ENCODE peak calls at places on chromosome 6, in four cellular contexts. U is colonic mucosa, T is left lung, M is neural progenitor cell. E is an unnamed sample.

GRCh38 chr6:80769101-80769500 is 662.6 kb downstream of the BCKDHB start:
- DNase-seq in U (no peak), T (no peak), M (no peak), E (no peak)

GRCh38 chr6:121965739-121966138 is 433.7 kb upstream of the HSF2 start:
- DNase-seq in U (no peak), T (no peak), M (no peak), E (no peak)

GRCh38 chr6:147666254-147666653 is 157.8 kb downstream of the SAMD5 start:
- DNase-seq in U (no peak), T (no peak), M (peak; percentile 32), E (no peak)

GRCh38 chr6:30154709-30155521 is 6.1 kb downstream of the TRIM10 start:
- DNase-seq in U (peak; percentile 67), T (no peak), M (no peak), E (no peak)

GRCh38 chr6:165204807-165205545 is 104.4 kb downstream of the C6orf118 start:
- DNase-seq in U (no peak), T (no peak), M (peak; percentile 64), E (no peak)

GRCh38 chr6:9623228-9623832 is 791.5 kb downstream of the TFAP2A start:
- DNase-seq in U (no peak), T (no peak), M (no peak), E (no peak)

GRCh38 chr6:29797120-29797519 is 30.5 kb upstream of the HLA-G start:
- DNase-seq in U (no peak), T (no peak), M (no peak), E (no peak)

GRCh38 chr6:90072961-90073464 is 178.7 kb downstream of the GJA10 start:
- DNase-seq in U (no peak), T (no peak), M (no peak), E (no peak)

GRCh38 chr6:23170044-23170443 is 600.7 kb downstream of the HDGFL1 start:
- DNase-seq in U (no peak), T (no peak), M (no peak), E (no peak)

GRCh38 chr6:87660226-87660886 is 41.7 kb downstream of the AKIRIN2 start:
- DNase-seq in U (no peak), T (no peak), M (no peak), E (no peak)

GRCh38 chr6:163188746-163189145 is 225.8 kb upstream of the QKI start:
- DNase-seq in U (no peak), T (no peak), M (no peak), E (no peak)

GRCh38 chr6:56579155-56579851 is 63.4 kb downstream of the DST start:
- DNase-seq in U (no peak), T (no peak), M (no peak), E (no peak)

GRCh38 chr6:111205502-111205901 is 118.2 kb downstream of the SLC16A10 start:
- DNase-seq in U (no peak), T (no peak), M (no peak), E (no peak)

GRCh38 chr6:134111062-134111677 is 58.7 kb upstream of the SLC2A12 start:
- DNase-seq in U (peak; percentile 43), T (no peak), M (peak; percentile 74), E (peak; percentile 72)

GRCh38 chr6:1631251-1631650 is 21.5 kb downstream of the FOXC1 start:
- DNase-seq in U (no peak), T (no peak), M (no peak), E (no peak)

GRCh38 chr6:70166088-70166958 is 136.6 kb downstream of the COL9A1 start:
- DNase-seq in U (peak; percentile 31), T (peak; percentile 72), M (peak; percentile 77), E (peak; percentile 5)

DNA sequence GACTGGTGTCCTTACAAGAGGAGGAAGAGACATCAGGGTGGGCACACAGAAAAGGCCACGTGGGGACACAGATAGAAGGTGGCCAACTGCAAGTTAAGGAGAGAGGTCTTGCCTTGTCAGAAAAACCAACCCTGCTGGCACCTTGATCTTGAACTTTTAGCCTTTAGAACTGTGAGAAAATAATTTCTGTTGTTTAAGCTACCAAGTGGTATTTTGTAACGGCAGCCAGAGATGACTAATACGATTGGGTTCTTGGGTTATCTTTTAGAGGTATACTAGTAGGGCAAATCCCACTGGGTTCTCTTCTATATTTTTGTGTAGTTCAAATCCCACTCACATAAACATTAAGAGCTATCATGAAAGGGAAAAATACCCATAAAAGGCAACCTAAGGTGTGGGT is 31.9 kb upstream of the ZBTB24 start:
- DNase-seq in U (no peak), T (no peak), M (no peak), E (no peak)
- H3K27ac ChIP-seq in U (no peak overlapping the region), T (no peak overlapping the region), M (no peak overlapping the region), E (no peak overlapping the region)

GRCh38 chr6:157226761-157227160 is 96.6 kb downstream of the TMEM242 start:
- DNase-seq in U (no peak), T (no peak), M (no peak), E (no peak)

GRCh38 chr6:157229219-157229607 is 94.1 kb downstream of the TMEM242 start:
- DNase-seq in U (no peak), T (no peak), M (no peak), E (peak; percentile 35)

GRCh38 chr6:157226026-157226639 is 97.2 kb downstream of the TMEM242 start:
- DNase-seq in U (no peak), T (no peak), M (no peak), E (no peak)

GRCh38 chr6:157228421-157229218 is 94.7 kb downstream of the TMEM242 start:
- DNase-seq in U (no peak), T (peak; percentile 71), M (peak; percentile 79), E (no peak)

GRCh38 chr6:157227202-157228166 is 95.8 kb downstream of the TMEM242 start:
- DNase-seq in U (no peak), T (no peak), M (no peak), E (peak; percentile 27)
- TF ChIP-seq CTCF in U (peak; percentile 21), T (no peak), M (peak; percentile 47), E (peak; percentile 67)

GRCh38 chr6:11197846-11198245 is 34.6 kb downstream of the NEDD9 start:
- DNase-seq in U (no peak), T (no peak), M (no peak), E (no peak)

GRCh38 chr6:11196511-11197174 is 35.8 kb downstream of the NEDD9 start:
- DNase-seq in U (no peak), T (no peak), M (peak; percentile 31), E (no peak)

GRCh38 chr6:11194399-11195274 is 37.8 kb downstream of the NEDD9 start:
- DNase-seq in U (no peak), T (no peak), M (peak; percentile 44), E (no peak)

GRCh38 chr6:11198663-11199603 is 33.5 kb downstream of the NEDD9 start:
- DNase-seq in U (no peak), T (no peak), M (no peak), E (no peak)

GRCh38 chr6:11197175-11197535 is 35.3 kb downstream of the NEDD9 start:
- DNase-seq in U (no peak), T (no peak), M (peak; percentile 54), E (no peak)
- H3K4me3 ChIP-seq in U (no peak overlapping the region), T (no peak overlapping the region), M (peak overlapping the region; percentile 0), E (no peak overlapping the region)

GRCh38 chr6:15248451-15249370 is 2.8 kb downstream of the JARID2 start:
- DNase-seq in U (peak; percentile 98), T (peak; percentile 97), M (peak; percentile 99), E (peak; percentile 94)
- H3K27ac ChIP-seq in U (peak overlapping the region; percentile 81), T (peak overlapping the region; percentile 82), M (peak overlapping the region; percentile 75), E (peak overlapping the region; percentile 69)

GRCh38 chr6:8130399-8130798 is 28.1 kb upstream of the EEF1E1 start:
- DNase-seq in U (no peak), T (no peak), M (no peak), E (no peak)

GRCh38 chr6:8135276-8135675 is 32.9 kb upstream of the EEF1E1 start:
- DNase-seq in U (no peak), T (no peak), M (no peak), E (no peak)

GRCh38 chr6:8132130-8132529 is 29.8 kb upstream of the EEF1E1 start:
- DNase-seq in U (no peak), T (no peak), M (no peak), E (no peak)

GRCh38 chr6:8131265-8131897 is 29.0 kb upstream of the EEF1E1 start:
- DNase-seq in U (peak; percentile 45), T (no peak), M (peak; percentile 81), E (peak; percentile 49)
- TF ChIP-seq CTCF in U (peak; percentile 37), T (peak; percentile 33), M (peak; percentile 83), E (peak; percentile 80)

GRCh38 chr6:68086199-68086598 is 548.9 kb upstream of the ADGRB3 start:
- DNase-seq in U (no peak), T (no peak), M (no peak), E (peak; percentile 22)
- H3K4me3 ChIP-seq in U (no peak overlapping the region), T (no peak overlapping the region), M (no peak overlapping the region), E (no peak overlapping the region)

GRCh38 chr6:36326351-36326995 is 10.2 kb downstream of the BNIP5 start:
- DNase-seq in U (no peak), T (no peak), M (peak; percentile 66), E (no peak)

GRCh38 chr6:36323062-36323461 is 13.6 kb downstream of the BNIP5 start:
- DNase-seq in U (no peak), T (no peak), M (peak; percentile 83), E (no peak)

GRCh38 chr6:36324715-36325114 is 12.0 kb downstream of the BNIP5 start:
- DNase-seq in U (no peak), T (no peak), M (no peak), E (no peak)

GRCh38 chr6:36322591-36322990 is 14.1 kb downstream of the BNIP5 start:
- DNase-seq in U (no peak), T (no peak), M (no peak), E (no peak)

DNA sequence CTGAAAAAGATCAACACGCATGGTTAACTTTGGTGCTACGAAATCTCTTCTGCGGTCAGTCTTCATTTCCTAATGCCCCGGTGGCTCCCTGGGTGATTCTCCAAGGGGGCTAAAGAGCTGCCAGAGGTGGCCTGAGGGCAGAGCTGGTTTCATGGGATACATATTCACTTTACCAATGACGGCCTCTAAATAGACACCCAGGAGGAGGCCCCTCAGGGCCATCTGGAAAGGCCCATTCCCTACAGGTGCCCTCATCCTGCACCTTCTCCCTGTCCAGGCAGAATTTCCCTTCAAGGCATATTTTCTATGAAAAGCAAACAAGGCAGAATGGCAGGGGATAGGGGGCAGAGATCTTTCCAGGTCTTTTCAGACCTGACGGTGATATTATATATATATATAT is 12.5 kb downstream of the BNIP5 start:
- DNase-seq in U (no peak), T (no peak), M (no peak), E (no peak)
- H3K27ac ChIP-seq in U (no peak overlapping the region), T (no peak overlapping the region), M (no peak overlapping the region), E (no peak overlapping the region)